ENCODE peak calls at places on chromosomes 1 and 21, in nine cellular contexts. R, I, D, P, U, X, T, Y and J are unnamed samples.
A peak's percentile ranks its signal among the peaks of the same experiment; 100 is the strongest.

GRCh38 chr1:2014726-2015382 is 4.3 kb upstream of the GABRD start:
- DNase-seq in P (no peak), U (no peak), R (no peak), X (no peak), I (peak; percentile 72), D (no peak), Y (no peak), T (no peak), J (no peak)

GRCh38 chr1:21814241-21814918 is 2.3 kb downstream of the LDLRAD2 start:
- DNase-seq in I (no peak), Y (peak; percentile 60), R (no peak), X (peak; percentile 85), U (no peak), D (no peak), P (peak; percentile 61), T (no peak), J (peak; percentile 56)

GRCh38 chr1:66168919-66169725 is 364.8 kb upstream of the SGIP1 start:
- DNase-seq in D (peak; percentile 67), T (no peak), R (no peak), X (peak; percentile 35), U (no peak), P (no peak), I (no peak), Y (no peak), J (no peak)

GRCh38 chr1:30452925-30453324 is 270.5 kb downstream of the MATN1 start:
- DNase-seq in D (no peak), Y (no peak), R (no peak), P (no peak), X (no peak), T (no peak), U (no peak), I (no peak), J (no peak)

GRCh38 chr21:45487161-45487806 is 55.0 kb downstream of the SLC19A1 start:
- DNase-seq in T (no peak), I (no peak), U (no peak), Y (no peak), X (no peak), R (no peak), D (no peak), P (no peak), J (no peak)

GRCh38 chr1:215287362-215287761 is 204.8 kb downstream of the KCNK2 start:
- DNase-seq in T (no peak), D (peak; percentile 7), I (no peak), R (no peak), U (no peak), P (no peak), X (no peak), Y (no peak), J (no peak)

GRCh38 chr1:38727629-38728175 is 131.9 kb downstream of the RRAGC start:
- DNase-seq in U (no peak), X (peak; percentile 57), D (no peak), Y (no peak), I (no peak), P (no peak), R (no peak), T (no peak), J (no peak)

GRCh38 chr21:31514598-31514997 is 144.9 kb upstream of the SOD1 start:
- DNase-seq in I (no peak), U (no peak), D (peak; percentile 20), P (no peak), X (peak; percentile 73), Y (peak; percentile 43), T (no peak), R (no peak), J (no peak)

GRCh38 chr1:46370214-46370633 is 23.9 kb upstream of the FAAH start:
- DNase-seq in I (no peak), U (no peak), D (no peak), P (peak; percentile 67), Y (no peak), T (no peak), X (no peak), R (no peak), J (no peak)

GRCh38 chr21:38843379-38843778 is 37.6 kb downstream of the ETS2 start:
- DNase-seq in R (no peak), T (no peak), Y (no peak), U (no peak), P (no peak), D (no peak), X (no peak), I (no peak), J (no peak)

GRCh38 chr1:1239624-1240347 is 6.7 kb downstream of the C1QTNF12 start:
- DNase-seq in D (no peak), P (no peak), Y (peak; percentile 52), X (peak; percentile 42), T (no peak), R (no peak), U (no peak), I (peak; percentile 13), J (no peak)

GRCh38 chr21:39703578-39703977 is 41.4 kb upstream of the IGSF5 start:
- DNase-seq in X (no peak), U (no peak), D (no peak), Y (no peak), P (no peak), I (no peak), R (no peak), T (no peak), J (no peak)

GRCh38 chr1:180221461-180221860 is 8.6 kb upstream of the LHX4 start:
- DNase-seq in R (no peak), D (no peak), T (no peak), X (no peak), P (no peak), Y (no peak), I (no peak), U (no peak), J (no peak)